ENCODE peak calls at places on chromosomes 4 and X, in eight cellular contexts. U is HCT116, E is K562, T is GM23338, S is HepG2, M is GM12878, K is endothelial cell of umbilical vein, H is H1. G is an unnamed sample.

GRCh38 chr4:88457307-88458090 is 580 bp downstream of the HERC5 start:
- DNase-seq in U (peak; percentile 6), H (no peak), S (no peak), M (no peak), T (peak; percentile 77), E (no peak), K (no peak), G (no peak)

GRCh38 chr4:175371091-175371490 is 441.0 kb downstream of the GPM6A start:
- DNase-seq in M (no peak), H (no peak), S (no peak), T (no peak), E (no peak), K (no peak), U (no peak), G (no peak)

GRCh38 chr4:82851902-82852750 is 38.8 kb downstream of the SEC31A start:
- DNase-seq in M (no peak), K (peak; percentile 61), T (peak; percentile 77), U (peak; percentile 33), H (no peak), S (peak; percentile 45), E (peak; percentile 22), G (peak; percentile 24)

GRCh38 chr4:153234923-153235322 is 30.7 kb downstream of the TRIM2 start:
- DNase-seq in K (peak; percentile 44), M (no peak), U (peak; percentile 56), H (no peak), T (no peak), E (no peak), S (no peak), G (no peak)

GRCh38 chr4:76458297-76458696 is 23.3 kb downstream of the SHROOM3 start:
- DNase-seq in S (no peak), T (no peak), M (no peak), H (no peak), U (no peak), K (no peak), E (no peak), G (no peak)

GRCh38 chr4:108533876-108534275 is 86.5 kb upstream of the RPL34 start:
- DNase-seq in M (no peak), E (no peak), K (no peak), U (no peak), S (no peak), T (no peak), H (no peak), G (no peak)

GRCh38 chr4:141899541-141899940 is 263.2 kb downstream of the IL15 start:
- DNase-seq in H (no peak), M (no peak), T (no peak), U (no peak), E (no peak), S (no peak), K (no peak), G (peak; percentile 18)

GRCh38 chrX:36908801-36909403 is 99.3 kb upstream of the FAM47C start:
- DNase-seq in T (peak; percentile 28), S (peak; percentile 12), M (peak; percentile 1), K (peak; percentile 19), U (peak; percentile 4), E (peak; percentile 12), H (no peak), G (peak; percentile 61)

GRCh38 chrX:69015156-69015555 is 150.1 kb downstream of the PJA1 start:
- DNase-seq in K (no peak), E (no peak), M (no peak), T (no peak), U (no peak), S (no peak), H (no peak), G (no peak)

GRCh38 chr4:147546341-147546740 is 65.4 kb downstream of the EDNRA start:
- DNase-seq in S (no peak), T (no peak), H (no peak), M (no peak), K (peak; percentile 63), E (no peak), U (no peak), G (no peak)

GRCh38 chr4:173827707-173828106 is 297.7 kb upstream of the HAND2 start:
- DNase-seq in M (no peak), E (no peak), H (no peak), U (peak; percentile 4), T (peak; percentile 35), S (no peak), K (no peak), G (no peak)

GRCh38 chrX:123173833-123174232 is 10.2 kb upstream of the GRIA3 start:
- DNase-seq in T (peak; percentile 39), M (no peak), H (no peak), U (peak; percentile 8), E (peak; percentile 26), S (no peak), K (no peak), G (peak; percentile 14)

GRCh38 chr4:168713193-168713592 is 216.3 kb downstream of the PALLD start:
- DNase-seq in E (no peak), K (no peak), T (no peak), M (no peak), H (no peak), S (no peak), U (no peak), G (no peak)

GRCh38 chr4:146407669-146408084 is 114.1 kb downstream of the SLC10A7 start:
- DNase-seq in T (no peak), K (peak; percentile 99), M (no peak), E (peak; percentile 19), U (no peak), H (no peak), S (no peak), G (no peak)

GRCh38 chr4:138107023-138107422 is 135.1 kb downstream of the SLC7A11 start:
- DNase-seq in S (no peak), T (no peak), E (no peak), U (no peak), H (no peak), M (no peak), K (no peak), G (no peak)

GRCh38 chrX:10387011-10387410 is 230.2 kb downstream of the CLCN4 start:
- DNase-seq in K (no peak), S (no peak), E (no peak), H (no peak), U (no peak), M (no peak), T (no peak), G (no peak)

GRCh38 chrX:86148594-86148993 is 343 bp downstream of the DACH2 start:
- DNase-seq in H (no peak), T (peak; percentile 11), S (no peak), M (no peak), U (no peak), K (no peak), E (no peak), G (no peak)

GRCh38 chr4:69591374-69591773 is 48.1 kb downstream of the UGT2A2 start:
- DNase-seq in S (no peak), U (no peak), H (no peak), T (no peak), K (no peak), E (no peak), M (no peak), G (no peak)

GRCh38 chr4:102430511-102430910 is 70.6 kb upstream of the NFKB1 start:
- DNase-seq in S (no peak), T (peak; percentile 21), U (no peak), H (no peak), K (peak; percentile 50), E (no peak), M (no peak), G (no peak)

GRCh38 chr4:154164931-154165839 is 326.4 kb downstream of the DCHS2 start:
- DNase-seq in K (no peak), M (peak; percentile 69), E (no peak), S (no peak), T (no peak), H (no peak), U (peak; percentile 86), G (peak; percentile 20)

GRCh38 chr4:99614491-99614890 is 39.9 kb downstream of the MTTP start:
- DNase-seq in T (no peak), S (no peak), K (no peak), M (no peak), U (no peak), E (no peak), H (no peak), G (no peak)

GRCh38 chr4:119048446-119048845 is 87.2 kb upstream of the MYOZ2 start:
- DNase-seq in K (no peak), T (no peak), S (no peak), U (no peak), E (no peak), M (no peak), H (no peak), G (no peak)
- H3K27ac ChIP-seq in K (no peak overlapping the region), T (no peak overlapping the region), S (no peak overlapping the region), U (no peak overlapping the region), E (no peak overlapping the region), M (no peak overlapping the region), H (no peak overlapping the region), G (no peak overlapping the region)

GRCh38 chr4:122842984-122843531 is 16.4 kb downstream of the FGF2 start:
- DNase-seq in M (no peak), H (no peak), K (no peak), S (no peak), U (no peak), E (no peak), T (no peak), G (no peak)
- TF ChIP-seq POLR2AphosphoS5 in M (no peak), H (peak; percentile 83), K (no peak), S (no peak), U (no peak), E (no peak), T (no peak), G (no peak)

GRCh38 chr4:93835929-93836328 is 7.4 kb downstream of the ATOH1 start:
- DNase-seq in T (no peak), H (no peak), S (no peak), E (no peak), U (no peak), M (no peak), K (no peak), G (no peak)

GRCh38 chr4:93832097-93832496 is 3.5 kb downstream of the ATOH1 start:
- DNase-seq in H (no peak), U (no peak), T (peak; percentile 69), E (no peak), S (no peak), K (no peak), M (no peak), G (no peak)

GRCh38 chr4:93830090-93830818 is 1.7 kb downstream of the ATOH1 start:
- DNase-seq in E (no peak), T (peak; percentile 37), H (no peak), U (no peak), K (no peak), M (no peak), S (no peak), G (no peak)

GRCh38 chr4:93829531-93830089 is 1.1 kb downstream of the ATOH1 start:
- DNase-seq in M (no peak), H (no peak), K (no peak), T (peak; percentile 66), S (no peak), E (no peak), U (no peak), G (no peak)

GRCh38 chr4:93834371-93835066 is 6.0 kb downstream of the ATOH1 start:
- DNase-seq in E (no peak), H (peak; percentile 36), M (no peak), T (peak; percentile 77), S (no peak), K (no peak), U (no peak), G (no peak)
- TF ChIP-seq EZH2 in E (no peak), H (peak; percentile 52), M (no peak), T (peak; percentile 76), S (no peak), K (peak; percentile 74), U (no peak), G (no peak)

DNA sequence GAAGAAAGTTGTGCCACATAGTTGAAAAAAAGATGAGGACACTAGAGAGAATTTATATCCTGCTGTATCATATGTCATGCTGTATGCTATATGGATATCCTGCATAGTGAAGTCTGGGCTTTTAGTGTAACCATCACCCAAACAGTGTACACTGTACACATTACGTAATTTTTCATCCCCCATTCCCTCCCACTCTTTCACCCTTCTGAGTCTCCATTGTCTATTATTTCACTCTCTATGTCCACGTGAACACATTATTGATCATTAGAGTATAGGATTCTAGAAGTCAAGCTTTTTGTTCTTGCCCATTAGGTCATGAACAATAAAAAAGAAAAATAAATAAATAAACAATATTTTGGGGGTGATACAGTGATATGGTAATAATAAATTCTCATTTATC is 18.0 kb upstream of the FRYL start:
- DNase-seq in T (no peak), S (no peak), M (no peak), E (no peak), K (no peak), H (no peak), U (no peak), G (no peak)
- H3K27ac ChIP-seq in T (no peak overlapping the region), S (no peak overlapping the region), M (no peak overlapping the region), E (no peak overlapping the region), K (no peak overlapping the region), H (no peak overlapping the region), U (no peak overlapping the region), G (no peak overlapping the region)